ENCODE peak calls at places on chromosome 15, in seven cellular contexts. L is tibial artery, E is left lung, A is cardiac muscle cell, O is neural crest cell, K is stomach, P is GM13976. Y is an unnamed sample.

GRCh38 chr15:26260517-26261133 is 397.5 kb upstream of the ATP10A start:
- DNase-seq in K (no peak), P (peak; percentile 22), O (peak; percentile 50), L (no peak), E (no peak), A (peak; percentile 55), Y (no peak)

GRCh38 chr15:92843819-92844218 is 56.3 kb upstream of the CHD2 start:
- DNase-seq in L (no peak), P (no peak), A (no peak), E (no peak), K (no peak), O (no peak), Y (no peak)

GRCh38 chr15:101407439-101407838 is 82.1 kb downstream of the PCSK6 start:
- DNase-seq in K (peak; percentile 0), P (peak; percentile 82), O (no peak), A (no peak), E (no peak), L (no peak), Y (no peak)

GRCh38 chr15:44782516-44782915 is 46.2 kb downstream of the TRIM69 start:
- DNase-seq in P (no peak), K (no peak), L (no peak), A (no peak), E (no peak), O (no peak), Y (no peak)

GRCh38 chr15:89377842-89378698 is 43.4 kb upstream of the POLG start:
- DNase-seq in K (no peak), P (no peak), E (no peak), A (no peak), O (no peak), L (no peak), Y (no peak)

GRCh38 chr15:60514261-60514881 is 35.4 kb upstream of the ICE2 start:
- DNase-seq in O (no peak), L (no peak), K (no peak), E (no peak), A (no peak), P (no peak), Y (no peak)

GRCh38 chr15:58513681-58514336 is 82.0 kb downstream of the LIPC start:
- DNase-seq in L (no peak), A (no peak), P (no peak), E (no peak), O (no peak), K (no peak), Y (no peak)

GRCh38 chr15:37616215-37616614 is 318.2 kb upstream of the TMCO5A start:
- DNase-seq in P (no peak), A (no peak), E (no peak), L (no peak), K (no peak), O (no peak), Y (no peak)

DNA sequence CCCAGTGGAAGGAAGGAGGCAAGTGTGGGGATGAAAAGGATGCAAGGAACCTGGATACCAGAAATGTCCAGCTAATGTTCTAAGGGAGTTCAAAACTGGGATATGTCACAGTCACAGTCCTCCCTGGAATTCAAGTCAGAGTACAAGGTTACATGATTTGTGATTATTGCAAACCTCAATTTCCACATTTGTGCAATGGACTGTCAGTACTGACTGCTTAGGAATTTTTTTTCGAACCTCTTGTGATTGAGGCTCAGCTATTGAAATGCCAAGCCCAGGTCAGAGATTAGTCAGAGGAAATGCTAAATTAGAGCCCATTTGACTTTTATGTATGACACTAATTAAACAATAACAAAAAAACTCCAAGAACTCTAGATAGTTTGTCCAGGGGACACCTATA is 210.2 kb downstream of the THSD4 start:
- DNase-seq in O (no peak), P (no peak), E (no peak), A (no peak), K (no peak), L (no peak), Y (no peak)
- TF ChIP-seq CTCF in O (no peak), P (no peak), E (no peak), A (no peak), K (no peak), L (no peak), Y (no peak)

DNA sequence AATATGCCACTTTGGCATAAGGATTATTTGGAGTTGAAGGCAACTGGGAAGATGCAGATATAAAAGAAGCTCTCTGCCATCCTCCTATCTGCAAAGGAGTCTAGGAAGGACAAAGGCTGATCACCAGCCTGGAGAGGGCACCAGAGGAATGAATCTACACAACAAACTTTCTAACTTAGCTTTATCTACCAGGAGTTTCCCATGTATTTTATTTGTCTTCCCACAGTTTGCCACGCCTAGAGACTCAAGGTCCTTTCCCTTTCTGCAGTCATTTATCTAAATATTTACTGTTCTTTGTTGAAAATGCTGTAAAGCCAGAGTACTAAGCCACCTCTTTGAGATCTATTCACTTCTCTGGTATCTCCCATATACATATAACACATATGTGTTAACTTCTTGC is 32.2 kb downstream of the GPR176 start:
- DNase-seq in E (no peak), K (peak; percentile 29), L (no peak), A (peak; percentile 13), P (no peak), O (no peak), Y (no peak)
- TF ChIP-seq CTCF in E (no peak), K (no peak), L (peak; percentile 31), A (peak; percentile 42), P (peak; percentile 20), O (no peak), Y (no peak)

GRCh38 chr15:66705277-66705927 is 3.4 kb downstream of the SMAD6 start:
- DNase-seq in A (no peak), P (no peak), L (no peak), E (no peak), K (no peak), O (no peak), Y (no peak)

GRCh38 chr15:66706225-66706732 is 4.2 kb downstream of the SMAD6 start:
- DNase-seq in P (no peak), A (peak; percentile 41), O (no peak), E (no peak), K (peak; percentile 63), L (peak; percentile 72), Y (no peak)

GRCh38 chr15:66708389-66708788 is 6.4 kb downstream of the SMAD6 start:
- DNase-seq in A (no peak), E (no peak), P (no peak), L (no peak), O (no peak), K (no peak), Y (no peak)

GRCh38 chr15:66706840-66707239 is 4.8 kb downstream of the SMAD6 start:
- DNase-seq in A (no peak), L (no peak), P (no peak), O (no peak), E (no peak), K (no peak), Y (no peak)

DNA sequence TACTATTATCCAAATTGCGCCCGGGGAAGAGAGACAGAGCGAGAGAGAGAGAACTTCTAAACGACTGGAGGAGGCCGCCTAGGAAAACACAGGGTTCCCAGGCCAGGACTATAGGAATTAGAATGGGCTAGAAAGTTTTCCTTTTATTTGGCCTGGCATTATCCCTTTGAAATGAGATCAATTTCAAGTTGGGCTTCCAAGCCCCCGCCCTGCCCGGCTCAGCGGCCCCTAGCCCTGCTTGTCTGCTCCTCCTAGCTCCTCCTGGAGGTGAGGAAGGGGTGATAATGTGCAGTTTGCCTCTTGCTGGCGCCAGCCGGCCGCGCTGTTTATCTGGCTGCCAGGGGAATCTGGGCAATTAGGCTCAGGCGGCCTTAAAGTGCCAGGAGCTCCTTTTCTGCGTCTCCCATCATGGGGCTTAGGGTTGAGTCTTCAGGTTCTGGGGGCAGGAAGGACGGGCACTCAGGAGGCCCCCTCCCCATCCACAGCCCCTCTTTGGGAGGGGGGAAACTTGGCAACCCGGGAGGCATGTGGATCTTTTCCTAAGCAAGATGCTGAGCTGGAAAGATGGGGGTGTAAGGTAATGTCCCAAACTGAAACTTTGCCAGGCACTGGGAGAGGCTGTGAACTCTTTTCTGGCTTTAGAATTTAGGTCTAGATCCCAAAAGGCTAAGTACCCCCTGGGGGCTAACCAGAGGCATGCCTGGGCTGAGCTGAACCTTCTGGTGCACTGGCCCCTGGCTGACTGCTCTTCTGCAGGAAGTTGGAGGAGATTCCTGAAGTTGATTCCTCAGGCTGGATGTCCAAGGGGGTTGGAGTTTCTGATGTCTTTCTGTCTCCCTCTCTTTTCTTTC is 5.5 kb downstream of the SMAD6 start:
- DNase-seq in L (peak; percentile 81), A (peak; percentile 90), K (peak; percentile 62), P (no peak), E (no peak), O (no peak), Y (no peak)
- TF ChIP-seq CTCF in L (peak; percentile 12), A (peak; percentile 25), K (no peak), P (no peak), E (no peak), O (peak; percentile 30), Y (no peak)

GRCh38 chr15:74817370-74817737 is 4.7 kb downstream of the LMAN1L start:
- DNase-seq in A (peak; percentile 42), K (no peak), O (no peak), L (no peak), P (no peak), E (no peak), Y (no peak)
- TF ChIP-seq CTCF in A (peak; percentile 11), K (no peak), O (peak; percentile 54), L (no peak), P (peak; percentile 23), E (no peak), Y (no peak)

DNA sequence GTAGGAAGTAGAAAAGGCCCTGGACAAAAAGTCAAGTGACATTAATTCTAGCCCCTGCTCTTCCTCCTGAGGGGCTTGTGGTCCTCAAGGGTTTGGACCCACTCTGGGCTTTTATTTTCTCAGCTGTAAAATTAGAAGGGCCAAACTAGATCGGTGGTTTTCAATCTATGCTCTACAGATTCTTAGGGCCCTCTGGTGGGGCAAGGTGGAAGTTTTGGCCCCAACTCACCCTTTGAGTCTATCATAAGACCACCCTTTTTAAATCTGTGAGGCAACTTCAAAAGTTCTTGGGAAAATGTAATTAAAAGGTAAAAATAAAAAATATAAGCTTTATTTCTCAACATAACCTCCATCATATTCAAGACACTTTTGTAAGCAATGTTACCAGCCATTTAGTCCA is 25.6 kb upstream of the CFAP161 start:
- DNase-seq in L (no peak), K (no peak), O (peak; percentile 16), P (no peak), A (no peak), E (no peak), Y (no peak)
- TF ChIP-seq CTCF in L (peak; percentile 25), K (no peak), O (peak; percentile 59), P (peak; percentile 15), A (peak; percentile 58), E (peak; percentile 28), Y (peak; percentile 71)

DNA sequence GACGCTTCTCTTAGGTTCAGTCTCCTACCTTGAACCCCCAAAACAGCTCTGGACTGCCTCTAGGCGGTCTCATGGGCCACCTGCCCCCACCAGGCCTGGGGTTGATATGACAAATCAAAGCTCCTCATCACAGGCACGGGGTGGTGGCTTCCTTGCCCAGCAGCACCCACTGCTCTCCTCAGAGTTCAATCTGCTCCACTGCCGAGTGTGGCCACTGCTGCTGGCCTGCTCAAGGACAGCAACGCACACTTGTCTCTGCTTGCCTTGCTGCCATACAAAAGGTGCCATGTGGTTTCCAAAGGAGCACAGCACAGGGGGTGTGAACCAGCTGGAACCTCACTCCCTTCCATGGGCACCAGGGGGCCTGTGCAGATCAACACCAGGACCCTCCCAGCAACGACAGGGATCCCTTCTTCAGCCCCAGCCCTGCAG is 10.2 kb downstream of the KBTBD13 start:
- DNase-seq in O (no peak), E (no peak), P (no peak), L (peak; percentile 68), K (no peak), A (no peak), Y (no peak)
- TF ChIP-seq CTCF in O (peak; percentile 3), E (no peak), P (no peak), L (no peak), K (no peak), A (no peak), Y (no peak)